ENCODE peak calls at places on chromosomes 11 and 22, in five cellular contexts. T is B cell, B is kidney glomerular epithelial cell, I is MV-4-11, E is KG1. N is an unnamed sample.

GRCh38 chr11:78230161-78230877 is 41.6 kb downstream of the USP35 start:
- DNase-seq in T (no peak), B (no peak), I (no peak), E (no peak), N (no peak)

GRCh38 chr11:117807482-117808272 is 10.7 kb upstream of the DSCAML1 start:
- DNase-seq in T (peak), B (peak), I (peak), E (peak), N (no peak)

GRCh38 chr11:80417681-80418080 is 976.9 kb upstream of the TENM4 start:
- DNase-seq in T (no peak), B (no peak), I (no peak), E (no peak), N (no peak)

GRCh38 chr11:113521737-113522517 is 46.7 kb upstream of the DRD2 start:
- DNase-seq in T (no peak), B (peak), I (no peak), E (no peak), N (no peak)

GRCh38 chr22:40178417-40179409 is 988 bp downstream of the TNRC6B start:
- DNase-seq in T (peak), B (peak), I (peak), E (peak), N (no peak)

GRCh38 chr22:48333323-48333763 is 1494.3 kb downstream of the BRD1 start:
- DNase-seq in T (no peak), B (no peak), I (no peak), E (no peak), N (no peak)

GRCh38 chr22:44364750-44365118 is 52.0 kb upstream of the SHISAL1 start:
- DNase-seq in T (no peak), B (no peak), I (no peak), E (no peak), N (no peak)

GRCh38 chr11:67448220-67448609 is 4.3 kb downstream of the GPR152 start:
- DNase-seq in T (no peak), B (no peak), I (no peak), E (no peak), N (no peak)

GRCh38 chr11:123754101-123754568 is at the start of gene OR6X1:
- DNase-seq in T (no peak), B (no peak), I (no peak), E (no peak), N (no peak)

GRCh38 chr11:44828296-44828695 is 101.5 kb downstream of the TSPAN18 start:
- DNase-seq in T (no peak), B (no peak), I (no peak), E (no peak), N (no peak)

GRCh38 chr11:112004389-112004788 is 20.8 kb upstream of the DLAT start:
- DNase-seq in T (peak), B (no peak), I (peak), E (no peak), N (peak)

GRCh38 chr11:9396310-9396709 is 11.9 kb downstream of the IPO7 start:
- DNase-seq in T (no peak), B (no peak), I (no peak), E (no peak), N (no peak)

GRCh38 chr11:44763111-44763820 is 36.5 kb downstream of the TSPAN18 start:
- DNase-seq in T (no peak), B (peak), I (no peak), E (no peak), N (no peak)

GRCh38 chr11:14237333-14237988 is 121.5 kb downstream of the RRAS2 start:
- DNase-seq in T (peak), B (no peak), I (peak), E (no peak), N (no peak)

GRCh38 chr22:46758867-46759290 is 3.6 kb upstream of the TBC1D22A start:
- DNase-seq in T (peak), B (peak), I (peak), E (peak), N (peak)

GRCh38 chr11:114289779-114290178 is 6.4 kb upstream of the NNMT start:
- DNase-seq in T (no peak), B (no peak), I (no peak), E (no peak), N (no peak)

GRCh38 chr11:70663815-70664214 is 265.5 kb downstream of the CTTN start:
- DNase-seq in T (no peak), B (no peak), I (no peak), E (no peak), N (no peak)

GRCh38 chr22:49880281-49880680 is 26.6 kb downstream of the ZBED4 start:
- DNase-seq in T (no peak), B (no peak), I (no peak), E (peak), N (no peak)

GRCh38 chr22:39620924-39621690 is 50.6 kb downstream of the CACNA1I start:
- DNase-seq in T (no peak), B (no peak), I (no peak), E (no peak), N (no peak)

GRCh38 chr22:32852346-32853251 is 51.1 kb downstream of the TIMP3 start:
- DNase-seq in T (no peak), B (no peak), I (no peak), E (no peak), N (no peak)

GRCh38 chr22:38286915-38287669 is 14.3 kb upstream of the TMEM184B start:
- DNase-seq in T (no peak), B (no peak), I (peak), E (no peak), N (no peak)

GRCh38 chr11:108204918-108205499 is 17.4 kb downstream of the NPAT start:
- DNase-seq in T (no peak), B (no peak), I (no peak), E (no peak), N (no peak)

GRCh38 chr11:63567044-63567840 is 4.1 kb upstream of the PLAAT2 start:
- DNase-seq in T (peak), B (peak), I (peak), E (no peak), N (no peak)

GRCh38 chr22:35783943-35784614 is 66.4 kb downstream of the APOL5 start:
- DNase-seq in T (no peak), B (peak), I (no peak), E (no peak), N (no peak)

GRCh38 chr11:65479184-65480145 is 19.4 kb upstream of the MALAT1 start:
- DNase-seq in T (no peak), B (no peak), I (no peak), E (no peak), N (peak)

GRCh38 chr11:3609416-3610265 is 32.2 kb downstream of the ART5 start:
- DNase-seq in T (peak), B (peak), I (peak), E (peak), N (no peak)

GRCh38 chr11:16804104-16804947 is 65.9 kb downstream of the C11orf58 start:
- DNase-seq in T (no peak), B (no peak), I (no peak), E (no peak), N (no peak)

GRCh38 chr11:978781-979180 is 53.1 kb downstream of the AP2A2 start:
- DNase-seq in T (no peak), B (no peak), I (no peak), E (no peak), N (no peak)

GRCh38 chr22:23067023-23067650 is 3.2 kb upstream of the GNAZ start:
- DNase-seq in T (no peak), B (no peak), I (no peak), E (no peak), N (no peak)

GRCh38 chr22:35538801-35539321 is 1.8 kb upstream of the RASD2 start:
- DNase-seq in T (peak), B (no peak), I (no peak), E (no peak), N (peak)

GRCh38 chr11:67006029-67006884 is 16.7 kb upstream of the SYT12 start:
- DNase-seq in T (no peak), B (no peak), I (peak), E (no peak), N (no peak)

GRCh38 chr11:113363996-113364641 is 23.5 kb upstream of the ANKK1 start:
- DNase-seq in T (no peak), B (no peak), I (no peak), E (no peak), N (no peak)

GRCh38 chr11:92253945-92254344 is 29.3 kb downstream of the FAT3 start:
- DNase-seq in T (no peak), B (no peak), I (no peak), E (no peak), N (no peak)

GRCh38 chr11:5593146-5593545 is 3.3 kb upstream of the TRIM6 start:
- DNase-seq in T (no peak), B (no peak), I (no peak), E (no peak), N (no peak)

GRCh38 chr11:31487848-31488247 is 21.6 kb downstream of the IMMP1L start:
- DNase-seq in T (peak), B (peak), I (peak), E (no peak), N (no peak)

GRCh38 chr11:6755303-6755952 is 16.3 kb downstream of the OR2AG2 start:
- DNase-seq in T (peak), B (peak), I (no peak), E (peak), N (no peak)

GRCh38 chr11:1071571-1072115 is 3.0 kb upstream of the MUC2 start:
- DNase-seq in T (no peak), B (no peak), I (no peak), E (no peak), N (no peak)

GRCh38 chr11:67465190-67465522 is 3.9 kb downstream of the TMEM134 start:
- DNase-seq in T (no peak), B (no peak), I (no peak), E (no peak), N (no peak)

GRCh38 chr11:1674194-1674878 is 22.7 kb upstream of the KRTAP5-6 start:
- DNase-seq in T (no peak), B (no peak), I (no peak), E (no peak), N (no peak)

GRCh38 chr11:73142128-73142377 is at the start of gene FCHSD2:
- DNase-seq in T (no peak), B (no peak), I (no peak), E (no peak), N (no peak)